ENCODE peak calls at places on chromosomes 12 and 14, in ten cellular contexts. Y, S, X, U, Z, K, Q, D, O and J are unnamed samples.

GRCh38 chr12:16148938-16149337 is 128.5 kb downstream of the SLC15A5 start:
- DNase-seq in K (no peak), Z (no peak), S (no peak), U (no peak), D (no peak), O (no peak), Y (no peak), Q (no peak), X (no peak), J (no peak)

GRCh38 chr12:96257550-96258392 is 63.6 kb downstream of the ELK3 start:
- DNase-seq in Q (no peak), Z (no peak), O (peak; percentile 65), Y (no peak), K (no peak), S (no peak), D (no peak), U (no peak), X (no peak), J (no peak)

GRCh38 chr12:18492372-18493025 is 231.2 kb downstream of the PIK3C2G start:
- DNase-seq in S (no peak), Y (no peak), Q (peak; percentile 22), Z (no peak), X (no peak), K (no peak), O (peak; percentile 82), D (no peak), U (no peak), J (no peak)

GRCh38 chr14:74064883-74065282 is 19.4 kb downstream of the ALDH6A1 start:
- DNase-seq in X (no peak), O (peak; percentile 30), S (no peak), Y (no peak), Z (no peak), K (no peak), Q (no peak), D (no peak), U (no peak), J (no peak)

GRCh38 chr12:84070311-84070710 is 842.3 kb downstream of the SLC6A15 start:
- DNase-seq in S (no peak), U (no peak), X (no peak), Y (no peak), K (no peak), O (peak; percentile 91), D (no peak), Z (no peak), Q (peak; percentile 88), J (no peak)

GRCh38 chr14:104444159-104445030 is 135.2 kb upstream of the C14orf180 start:
- DNase-seq in Q (no peak), K (no peak), Z (no peak), U (no peak), S (no peak), D (no peak), X (no peak), O (no peak), Y (no peak), J (no peak)

GRCh38 chr12:15966426-15966825 is 55.3 kb downstream of the DERA start:
- DNase-seq in O (peak; percentile 66), X (no peak), S (no peak), Z (no peak), U (no peak), Y (no peak), D (no peak), K (no peak), Q (peak; percentile 28), J (no peak)

GRCh38 chr14:104704252-104704651 is 14.8 kb downstream of the INF2 start:
- DNase-seq in Z (no peak), S (no peak), X (no peak), Y (no peak), Q (no peak), O (no peak), K (no peak), U (no peak), D (no peak), J (no peak)

GRCh38 chr12:112380663-112381420 is 1.4 kb downstream of the HECTD4 start:
- DNase-seq in Q (no peak), Z (no peak), K (no peak), Y (no peak), D (peak; percentile 16), S (no peak), U (peak; percentile 10), X (no peak), O (no peak), J (no peak)

GRCh38 chr12:115338566-115339294 is 654.8 kb upstream of the TBX3 start:
- DNase-seq in X (no peak), Q (no peak), Y (no peak), Z (no peak), K (no peak), D (no peak), O (no peak), S (no peak), U (no peak), J (peak; percentile 22)

GRCh38 chr14:68685419-68686211 is 107.3 kb downstream of the ZFP36L1 start:
- DNase-seq in Q (peak; percentile 58), X (peak; percentile 76), K (no peak), Y (no peak), D (no peak), S (peak; percentile 47), Z (peak; percentile 82), U (peak; percentile 31), O (peak; percentile 83), J (no peak)

GRCh38 chr14:100022772-100023451 is 42.3 kb upstream of the EVL start:
- DNase-seq in K (no peak), O (peak; percentile 61), U (no peak), Q (no peak), S (no peak), D (peak; percentile 76), X (no peak), Z (no peak), Y (no peak), J (no peak)

GRCh38 chr12:43758247-43758727 is 303 bp downstream of the PUS7L start:
- DNase-seq in Z (no peak), D (peak; percentile 36), O (peak; percentile 50), Q (no peak), Y (no peak), S (peak; percentile 2), U (peak; percentile 62), X (peak; percentile 38), K (no peak), J (peak; percentile 3)

GRCh38 chr12:6752181-6752930 is 585 bp downstream of the MLF2 start:
- DNase-seq in K (no peak), D (peak; percentile 55), Q (no peak), Y (no peak), Z (peak; percentile 47), S (no peak), O (peak; percentile 63), X (peak; percentile 40), U (peak; percentile 48), J (peak; percentile 80)

GRCh38 chr12:131592972-131593371 is 117.9 kb upstream of the SFSWAP start:
- DNase-seq in K (no peak), D (no peak), Q (no peak), U (no peak), O (no peak), Z (peak; percentile 39), X (no peak), S (no peak), Y (no peak), J (no peak)

GRCh38 chr14:57871487-57872080 is 5.7 kb upstream of the SLC35F4 start:
- DNase-seq in S (no peak), Z (peak; percentile 26), Y (no peak), K (no peak), O (peak; percentile 60), Q (peak; percentile 18), U (peak; percentile 45), X (no peak), D (peak; percentile 46), J (peak; percentile 18)

GRCh38 chr12:65278576-65279386 is at the start of gene MSRB3:
- DNase-seq in S (no peak), U (no peak), Y (peak; percentile 89), X (peak; percentile 19), O (peak; percentile 72), D (peak; percentile 75), K (peak; percentile 61), Z (peak; percentile 14), Q (no peak), J (peak; percentile 50)

GRCh38 chr14:25896777-25897176 is 701.1 kb downstream of the NOVA1 start:
- DNase-seq in D (no peak), S (no peak), Q (no peak), K (no peak), O (no peak), Z (no peak), X (no peak), Y (no peak), U (no peak), J (peak; percentile 2)

GRCh38 chr12:40946612-40947194 is 241.4 kb upstream of the PDZRN4 start:
- DNase-seq in K (no peak), U (peak; percentile 24), Y (no peak), O (peak; percentile 58), D (peak; percentile 10), Q (no peak), Z (no peak), S (no peak), X (no peak), J (no peak)

GRCh38 chr12:107447336-107447735 is 238.3 kb upstream of the PWP1 start:
- DNase-seq in U (no peak), S (no peak), Y (no peak), K (no peak), D (no peak), Q (no peak), X (no peak), Z (no peak), O (no peak), J (no peak)

GRCh38 chr14:96202441-96203094 is 2.1 kb upstream of the BDKRB2 start:
- DNase-seq in U (no peak), D (no peak), Q (no peak), X (no peak), Z (no peak), S (no peak), Y (no peak), K (no peak), O (no peak), J (no peak)

GRCh38 chr12:64016521-64016920 is 172.0 kb downstream of the SRGAP1 start:
- DNase-seq in O (no peak), Z (no peak), S (no peak), D (no peak), Y (no peak), X (no peak), K (no peak), Q (no peak), U (no peak), J (no peak)

GRCh38 chr14:22483863-22484593 is 105.0 kb downstream of the DAD1 start:
- DNase-seq in S (no peak), U (no peak), O (peak; percentile 85), K (no peak), Y (no peak), X (no peak), D (no peak), Q (no peak), Z (no peak), J (no peak)

GRCh38 chr14:38255673-38256357 is at the start of gene CLEC14A:
- DNase-seq in K (no peak), O (peak; percentile 45), S (no peak), U (no peak), Z (peak; percentile 8), Y (peak; percentile 73), Q (no peak), X (no peak), D (no peak), J (no peak)

GRCh38 chr12:103779410-103780092 is 61.5 kb downstream of the NT5DC3 start:
- DNase-seq in S (no peak), O (peak; percentile 75), U (no peak), K (no peak), D (no peak), Z (no peak), X (no peak), Q (peak; percentile 20), Y (no peak), J (peak; percentile 40)

GRCh38 chr12:108840605-108841328 is 16.6 kb downstream of the SSH1 start:
- DNase-seq in U (no peak), X (no peak), Z (no peak), O (peak; percentile 91), Y (no peak), Q (no peak), S (no peak), D (no peak), K (no peak), J (no peak)

GRCh38 chr12:28939427-28939826 is 209.7 kb upstream of the FAR2 start:
- DNase-seq in X (no peak), O (no peak), K (no peak), D (no peak), S (no peak), Y (no peak), Q (no peak), U (no peak), Z (no peak), J (no peak)

GRCh38 chr14:19800282-19801117 is 3.1 kb upstream of the OR4N2 start:
- DNase-seq in D (no peak), Z (no peak), O (no peak), K (peak; percentile 36), Y (no peak), X (no peak), S (no peak), Q (no peak), U (no peak), J (no peak)